ENCODE peak calls at places on chromosomes 4 and X, in four cellular contexts. S is uterus, B is breast epithelium, G is suprapubic skin. W is an unnamed sample. For H3K4me1, the result is how much of the 10 kb centered on the place peaks cover.

GRCh38 chr4:173478136-173478860 is 51.7 kb downstream of the HAND2 start:
- DNase-seq in S (no peak), G (no peak), B (no peak), W (no peak)

GRCh38 chr4:125787707-125788106 is 473.0 kb downstream of the FAT4 start:
- DNase-seq in S (no peak), B (no peak), G (no peak), W (no peak)

GRCh38 chrX:153438522-153438921 is 7.3 kb downstream of the TREX2 start:
- DNase-seq in G (no peak), B (no peak), S (no peak), W (no peak)

GRCh38 chr4:98510757-98511517 is 147.5 kb downstream of the TSPAN5 start:
- DNase-seq in S (no peak), B (no peak), G (no peak), W (no peak)

GRCh38 chrX:30858098-30858497 is 31.0 kb downstream of the TAB3 start:
- DNase-seq in S (no peak), B (no peak), G (no peak), W (no peak)

GRCh38 chrX:71214604-71215334 is 8.3 kb upstream of the GJB1 start:
- DNase-seq in S (no peak), G (no peak), B (no peak), W (no peak)

GRCh38 chr4:186981161-186981560 is 257.5 kb upstream of the FAT1 start:
- DNase-seq in B (no peak), G (no peak), S (no peak), W (no peak)

GRCh38 chrX:112846114-112846513 is 5.5 kb upstream of the AMOT start:
- DNase-seq in G (no peak), B (no peak), S (no peak), W (no peak)

GRCh38 chrX:78140206-78140605 is 756 bp upstream of the TAF9B start:
- DNase-seq in S (no peak), G (no peak), B (no peak), W (no peak)

GRCh38 chr4:140743194-140743931 is 12.8 kb downstream of the TBC1D9 start:
- DNase-seq in G (no peak), S (no peak), B (peak), W (no peak)

GRCh38 chr4:168528131-168528949 is 31.5 kb downstream of the PALLD start:
- DNase-seq in S (no peak), G (no peak), B (no peak), W (no peak)

GRCh38 chr4:168601899-168602298 is 105.0 kb downstream of the PALLD start:
- DNase-seq in G (no peak), B (no peak), S (no peak), W (no peak)

GRCh38 chr4:14334166-14334565 is 668.1 kb upstream of the CPEB2 start:
- DNase-seq in G (no peak), S (no peak), B (no peak), W (no peak)

GRCh38 chr4:177321647-177322046 is 12.0 kb downstream of the NEIL3 start:
- DNase-seq in S (no peak), G (no peak), B (no peak), W (no peak)

GRCh38 chr4:109671350-109671749 is 31.9 kb downstream of the CASP6 start:
- DNase-seq in S (no peak), G (no peak), B (no peak), W (no peak)

GRCh38 chr4:88866862-88867550 is 169.4 kb upstream of the NAP1L5 start:
- DNase-seq in S (no peak), B (no peak), G (no peak), W (no peak)

DNA sequence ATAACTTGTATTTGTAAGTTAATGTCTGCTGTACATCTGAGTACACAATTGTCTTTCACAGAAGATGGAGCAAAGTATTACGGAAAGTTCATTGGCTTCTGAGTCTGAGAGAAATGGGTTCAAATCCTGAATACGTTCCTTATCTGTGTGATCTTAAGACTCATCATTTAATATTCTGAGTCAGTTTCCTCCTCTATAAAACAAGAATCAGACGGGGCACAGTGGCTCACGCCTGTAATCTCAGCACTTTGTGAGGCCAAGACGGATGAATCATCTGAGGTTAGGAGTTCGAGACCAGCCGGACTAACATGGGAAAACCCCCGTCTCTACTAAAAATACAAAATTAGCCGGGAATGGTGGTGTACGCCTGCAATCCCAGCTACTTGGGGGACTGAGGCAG is 57.8 kb downstream of the APBB2 start:
- DNase-seq in S (no peak), B (no peak), G (no peak), W (no peak)
- H3K4me1 ChIP-seq in S (under half), B (under half), G (under half), W (under half)

GRCh38 chr4:40309250-40309774 is 25.8 kb upstream of the CHRNA9 start:
- DNase-seq in S (peak), B (peak), G (peak), W (peak)
- TF ChIP-seq POLR2A in S (no peak), B (no peak), G (no peak), W (no peak)

GRCh38 chr4:36255575-36255974 is 11.3 kb upstream of the ARAP2 start:
- DNase-seq in G (no peak), S (no peak), B (no peak), W (no peak)
- H3K4me3 ChIP-seq in G (no peak), S (no peak), B (no peak), W (no peak)

GRCh38 chrX:122092978-122093377 is 1045.6 kb downstream of the GLUD2 start:
- DNase-seq in G (no peak), B (no peak), S (no peak), W (no peak)

GRCh38 chrX:122091571-122091970 is 1044.2 kb downstream of the GLUD2 start:
- DNase-seq in G (no peak), B (no peak), S (no peak), W (no peak)

DNA sequence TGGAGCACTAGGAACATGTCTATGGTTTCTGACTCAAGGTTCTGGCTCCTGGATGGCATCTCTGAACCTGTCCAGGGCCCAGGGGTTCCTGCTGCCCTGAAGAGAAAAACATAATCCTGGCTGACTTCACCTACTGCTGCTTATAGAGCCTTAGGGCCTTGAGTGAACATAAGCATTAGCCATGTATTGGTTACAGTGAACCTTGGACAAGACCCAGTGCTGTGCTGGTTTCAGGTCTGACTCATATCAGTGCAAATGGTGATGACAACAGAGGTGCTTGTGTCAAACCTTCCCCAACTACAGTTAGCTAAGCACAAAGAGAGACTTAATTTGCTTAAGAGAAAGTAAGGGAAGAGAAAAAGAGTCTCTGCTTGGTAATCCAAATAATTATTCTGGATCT is 1047.2 kb downstream of the GLUD2 start:
- DNase-seq in G (no peak), S (no peak), B (no peak), W (no peak)
- H3K4me1 ChIP-seq in G (under half), S (under half), B (under half), W (under half)

GRCh38 chrX:137483554-137483953 is 82.4 kb upstream of the ZIC3 start:
- DNase-seq in G (no peak), S (no peak), B (no peak), W (no peak)
- TF ChIP-seq POLR2A in G (no peak), S (no peak), B (no peak), W (no peak)

W was measured in spleen.